ENCODE peak calls at places on chromosomes 4 and X, in nine cellular contexts. L is CD4-positive, alpha-beta memory T cell; I is IMR-90; E is activated T-helper 1 cell treated with anti-CD3 and anti-CD28 coated beads, Interleukin-2, amount 50 U/mL, for 16 hours; M is GM13977; D is hypothalamus; H is lower lobe of right lung; W is T-helper 2 cell; Z is neural crest cell. B is an unnamed sample.

GRCh38 chr4:153362184-153362583 is 17.7 kb downstream of the MND1 start:
- DNase-seq in H (no peak), Z (no peak), W (no peak), M (no peak), I (peak), L (no peak), D (no peak), E (no peak), B (no peak)

GRCh38 chrX:42491145-42491907 is 286.6 kb downstream of the PPP1R2C start:
- DNase-seq in L (no peak), H (no peak), I (no peak), E (no peak), D (no peak), Z (no peak), M (no peak), W (no peak), B (no peak)

GRCh38 chr4:56786955-56787354 is 34.5 kb downstream of the SPINK2 start:
- DNase-seq in D (no peak), E (no peak), W (no peak), L (no peak), H (peak), M (no peak), Z (no peak), I (peak), B (no peak)

GRCh38 chr4:186780291-186781031 is 56.8 kb upstream of the FAT1 start:
- DNase-seq in Z (no peak), L (no peak), H (no peak), M (no peak), E (no peak), W (no peak), I (peak), D (no peak), B (no peak)

GRCh38 chr4:20487852-20488251 is 212.4 kb upstream of the PACRGL start:
- DNase-seq in W (no peak), E (no peak), Z (no peak), M (no peak), I (peak), D (no peak), H (no peak), L (no peak), B (no peak)

GRCh38 chr4:65861993-65862392 is 191.7 kb upstream of the EPHA5 start:
- DNase-seq in W (no peak), I (no peak), H (no peak), E (no peak), L (no peak), Z (no peak), D (no peak), M (no peak), B (no peak)

GRCh38 chr4:8542776-8543525 is 37.2 kb upstream of the GPR78 start:
- DNase-seq in Z (no peak), M (no peak), I (no peak), E (no peak), D (no peak), H (no peak), W (no peak), L (no peak), B (no peak)

GRCh38 chr4:128854433-128854832 is 44.9 kb downstream of the JADE1 start:
- DNase-seq in E (no peak), M (no peak), W (no peak), D (no peak), Z (no peak), H (no peak), I (peak), L (peak), B (no peak)

GRCh38 chr4:19514276-19515070 is 737.2 kb upstream of the SLIT2 start:
- DNase-seq in E (no peak), I (peak), M (no peak), H (no peak), Z (no peak), D (no peak), L (no peak), W (no peak), B (no peak)

GRCh38 chrX:109312757-109313156 is 169.1 kb downstream of the GUCY2F start:
- DNase-seq in H (no peak), L (no peak), W (no peak), D (no peak), Z (no peak), M (no peak), E (no peak), I (no peak), B (no peak)

GRCh38 chrX:1231850-1232505 is 19.5 kb upstream of the CRLF2 start:
- DNase-seq in H (no peak), D (no peak), Z (no peak), E (no peak), M (no peak), I (no peak), L (peak), W (no peak), B (no peak)

GRCh38 chr4:113146876-113147358 is 97.5 kb downstream of the ANK2 start:
- DNase-seq in E (no peak), M (peak), H (no peak), I (no peak), L (no peak), Z (no peak), W (no peak), D (no peak), B (no peak)

GRCh38 chr4:113384600-113384999 is 335.1 kb downstream of the ANK2 start:
- DNase-seq in E (no peak), D (no peak), H (no peak), W (no peak), M (no peak), L (no peak), I (peak), Z (no peak), B (no peak)

GRCh38 chr4:140976768-140977167 is 156.5 kb downstream of the RNF150 start:
- DNase-seq in E (no peak), D (no peak), W (no peak), L (no peak), Z (no peak), I (no peak), H (no peak), M (no peak), B (no peak)

GRCh38 chr4:172095161-172095560 is 282.0 kb downstream of the GALNTL6 start:
- DNase-seq in Z (no peak), L (no peak), D (no peak), W (no peak), E (no peak), I (no peak), H (no peak), M (no peak), B (no peak)

GRCh38 chrX:36443007-36443406 is 523.5 kb downstream of the CFAP47 start:
- DNase-seq in I (peak), H (no peak), M (no peak), Z (no peak), D (no peak), L (no peak), E (no peak), W (no peak), B (no peak)

GRCh38 chr4:2301221-2301642 is 39.3 kb upstream of the MXD4 start:
- DNase-seq in I (no peak), W (no peak), D (no peak), M (no peak), L (no peak), E (no peak), Z (no peak), H (no peak), B (no peak)

GRCh38 chr4:121733942-121734341 is 31.0 kb downstream of the SMIM43 start:
- DNase-seq in M (no peak), E (no peak), W (no peak), I (no peak), D (no peak), H (no peak), L (no peak), Z (no peak), B (no peak)

B was measured in memory B cell.